ENCODE peak calls at places on chromosomes 1 and 21, in four cellular contexts. O is brain microvascular endothelial cell; N is BE2C; V is CD8-positive, alpha-beta memory T cell. A is an unnamed sample.
A peak's percentile ranks its signal among the peaks of the same experiment; 100 is the strongest.

GRCh38 chr1:56409112-56409691 is 170.2 kb downstream of the PLPP3 start:
- DNase-seq in V (no peak), N (no peak), O (no peak), A (no peak)

GRCh38 chr1:62131093-62131725 is 63.4 kb upstream of the L1TD1 start:
- DNase-seq in N (peak; percentile 27), V (no peak), O (peak; percentile 53), A (peak; percentile 69)

GRCh38 chr21:32565856-32566465 is 19.4 kb downstream of the TCP10L start:
- DNase-seq in O (no peak), N (no peak), V (no peak), A (no peak)

GRCh38 chr1:231872461-231872910 is 245.9 kb downstream of the DISC1 start:
- DNase-seq in V (no peak), O (peak; percentile 27), N (no peak), A (no peak)

GRCh38 chr1:233477359-233477758 is 136.5 kb upstream of the KCNK1 start:
- DNase-seq in O (no peak), V (no peak), N (no peak), A (no peak)

GRCh38 chr1:110339427-110340206 is 440 bp downstream of the RBM15 start:
- DNase-seq in O (peak; percentile 40), N (peak; percentile 61), V (peak; percentile 79), A (peak; percentile 42)

GRCh38 chr1:193700710-193701355 is 514.4 kb upstream of the B3GALT2 start:
- DNase-seq in V (no peak), O (peak; percentile 65), N (no peak), A (no peak)

GRCh38 chr1:53697671-53698380 is 41.1 kb downstream of the GLIS1 start:
- DNase-seq in O (peak; percentile 39), N (no peak), V (no peak), A (no peak)

GRCh38 chr1:41486053-41486891 is 1.8 kb upstream of the EDN2 start:
- DNase-seq in V (no peak), O (peak; percentile 62), N (no peak), A (peak; percentile 71)

GRCh38 chr1:224211262-224211962 is 28.4 kb downstream of the DEGS1 start:
- DNase-seq in V (no peak), N (peak; percentile 85), O (peak; percentile 78), A (peak; percentile 47)

GRCh38 chr1:43844114-43844513 is 89.5 kb upstream of the ARTN start:
- DNase-seq in O (no peak), N (no peak), V (no peak), A (no peak)

GRCh38 chr21:32143222-32143939 is 135.5 kb downstream of the MIS18A start:
- DNase-seq in O (no peak), N (no peak), V (no peak), A (no peak)

GRCh38 chr1:169044296-169044695 is 62.2 kb upstream of the ATP1B1 start:
- DNase-seq in O (no peak), V (peak; percentile 46), N (no peak), A (no peak)

GRCh38 chr1:219413523-219413922 is 199.4 kb downstream of the ZC3H11B start:
- DNase-seq in O (no peak), V (no peak), N (no peak), A (peak; percentile 53)

GRCh38 chr21:17146426-17146825 is 366.4 kb upstream of the CXADR start:
- DNase-seq in O (no peak), N (peak; percentile 10), V (no peak), A (peak; percentile 12)

GRCh38 chr21:45539796-45540600 is 2.2 kb downstream of the SLC19A1 start:
- DNase-seq in V (peak; percentile 31), O (no peak), N (peak; percentile 8), A (no peak)

GRCh38 chr1:65432918-65433317 is 12.4 kb downstream of the LEPR start:
- DNase-seq in O (no peak), V (no peak), N (no peak), A (no peak)

GRCh38 chr1:39925727-39926342 is 24.1 kb upstream of the MYCL start:
- DNase-seq in O (no peak), V (no peak), N (no peak), A (no peak)

GRCh38 chr21:45299864-45300785 is 12.4 kb upstream of the POFUT2 start:
- DNase-seq in N (no peak), O (peak; percentile 92), V (no peak), A (peak; percentile 71)

GRCh38 chr1:228085287-228085926 is 2.9 kb downstream of the ARF1 start:
- DNase-seq in N (no peak), O (peak; percentile 55), V (no peak), A (peak; percentile 61)

GRCh38 chr1:158095737-158096335 is 84.9 kb upstream of the CD1D start:
- DNase-seq in O (peak; percentile 32), V (no peak), N (no peak), A (peak; percentile 49)

A was measured in SJCRH30.